ENCODE peak calls at places on chromosomes 6 and 20, in ten cellular contexts. Q is ovary, W is A549, E is SK-N-SH, F is GM12878, L is tibial nerve, S is HepG2, U is transverse colon, V is stomach, A is upper lobe of left lung. N is an unnamed sample.

GRCh38 chr6:33202799-33203198 is 1.7 kb upstream of the HSD17B8 start:
- DNase-seq in Q (no peak), W (no peak), E (no peak), F (no peak), L (no peak), S (no peak), U (no peak), V (no peak), A (no peak), N (no peak)

GRCh38 chr20:3871549-3872265 is 17.5 kb upstream of the PANK2 start:
- DNase-seq in Q (no peak), W (peak; percentile 36), E (no peak), F (no peak), L (no peak), S (peak; percentile 44), U (no peak), V (no peak), A (no peak), N (no peak)

GRCh38 chr6:44388135-44388487 is 605 bp downstream of the CDC5L start:
- DNase-seq in Q (no peak), W (no peak), E (peak; percentile 36), F (peak; percentile 27), L (peak; percentile 40), S (no peak), U (peak; percentile 13), V (no peak), A (no peak), N (no peak)

GRCh38 chr6:95572098-95572497 is 5.2 kb upstream of the MANEA start:
- DNase-seq in Q (no peak), W (no peak), E (no peak), F (no peak), L (no peak), S (no peak), U (no peak), V (no peak), A (no peak), N (no peak)

GRCh38 chr20:8203366-8203765 is 71.3 kb downstream of the PLCB1 start:
- DNase-seq in Q (no peak), W (no peak), E (no peak), F (no peak), L (no peak), S (no peak), U (no peak), V (no peak), A (no peak), N (no peak)

GRCh38 chr6:5164092-5164491 is 79.0 kb downstream of the PPP1R3G start:
- DNase-seq in Q (no peak), W (no peak), E (no peak), F (no peak), L (no peak), S (no peak), U (no peak), V (no peak), A (no peak), N (no peak)

GRCh38 chr6:114906096-114906495 is 563.3 kb upstream of the HS3ST5 start:
- DNase-seq in Q (no peak), W (no peak), E (no peak), F (no peak), L (no peak), S (no peak), U (no peak), V (no peak), A (no peak), N (no peak)

GRCh38 chr6:152309648-152310047 is 327.5 kb downstream of the SYNE1 start:
- DNase-seq in Q (no peak), W (no peak), E (no peak), F (no peak), L (no peak), S (no peak), U (peak; percentile 25), V (peak; percentile 42), A (peak; percentile 51), N (no peak)

GRCh38 chr20:48738399-48739304 is 89.1 kb downstream of the PREX1 start:
- DNase-seq in Q (no peak), W (no peak), E (no peak), F (peak; percentile 92), L (no peak), S (peak; percentile 69), U (no peak), V (no peak), A (no peak), N (no peak)

GRCh38 chr6:22906091-22906549 is 336.8 kb downstream of the HDGFL1 start:
- DNase-seq in Q (no peak), W (peak; percentile 4), E (no peak), F (no peak), L (no peak), S (no peak), U (no peak), V (no peak), A (no peak), N (no peak)

DNA sequence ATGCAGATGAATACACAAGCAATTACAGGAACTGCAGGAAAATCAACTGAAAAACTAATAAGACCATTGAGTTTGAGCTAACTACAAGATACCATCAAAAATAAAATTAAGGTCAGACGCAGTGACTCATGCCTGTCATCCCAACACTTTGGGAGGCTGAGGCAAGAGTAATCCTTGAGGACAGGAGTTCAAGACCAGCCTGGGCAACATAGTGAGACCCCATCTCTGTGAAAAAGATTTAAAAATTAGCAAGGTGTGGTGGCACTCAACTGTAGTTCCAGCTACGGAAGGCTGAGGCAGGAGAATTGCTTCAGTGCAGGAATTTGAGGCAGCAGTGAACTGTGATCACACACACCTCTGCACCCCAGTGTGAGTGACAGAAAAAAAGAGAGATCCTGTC is 419.9 kb upstream of the SOX4 start:
- DNase-seq in Q (no peak), W (no peak), E (no peak), F (no peak), L (no peak), S (no peak), U (no peak), V (no peak), A (no peak), N (no peak)
- TF ChIP-seq EP300 in Q (no peak), W (no peak), E (no peak), F (no peak), L (no peak), S (no peak), U (no peak), V (no peak), A (no peak), N (no peak)

GRCh38 chr6:154411076-154411475 is 54.5 kb upstream of the IPCEF1 start:
- DNase-seq in Q (peak; percentile 29), W (no peak), E (no peak), F (no peak), L (no peak), S (no peak), U (no peak), V (no peak), A (no peak), N (no peak)
- TF ChIP-seq EP300 in Q (no peak), W (no peak), E (no peak), F (no peak), L (no peak), S (no peak), U (no peak), V (no peak), A (no peak), N (no peak)

GRCh38 chr6:55474386-55474785 is 104.6 kb downstream of the HMGCLL1 start:
- DNase-seq in Q (no peak), W (no peak), E (no peak), F (no peak), L (no peak), S (no peak), U (no peak), V (no peak), A (no peak), N (no peak)

GRCh38 chr6:55473722-55474121 is 105.3 kb downstream of the HMGCLL1 start:
- DNase-seq in Q (no peak), W (no peak), E (no peak), F (no peak), L (no peak), S (no peak), U (no peak), V (no peak), A (no peak), N (no peak)

GRCh38 chr6:55469829-55470438 is 109.1 kb downstream of the HMGCLL1 start:
- DNase-seq in Q (no peak), W (no peak), E (peak; percentile 0), F (no peak), L (no peak), S (no peak), U (no peak), V (no peak), A (no peak), N (no peak)
- TF ChIP-seq EP300 in Q (no peak), W (no peak), E (no peak), F (no peak), L (no peak), S (no peak), U (no peak), V (no peak), A (no peak), N (no peak)

DNA sequence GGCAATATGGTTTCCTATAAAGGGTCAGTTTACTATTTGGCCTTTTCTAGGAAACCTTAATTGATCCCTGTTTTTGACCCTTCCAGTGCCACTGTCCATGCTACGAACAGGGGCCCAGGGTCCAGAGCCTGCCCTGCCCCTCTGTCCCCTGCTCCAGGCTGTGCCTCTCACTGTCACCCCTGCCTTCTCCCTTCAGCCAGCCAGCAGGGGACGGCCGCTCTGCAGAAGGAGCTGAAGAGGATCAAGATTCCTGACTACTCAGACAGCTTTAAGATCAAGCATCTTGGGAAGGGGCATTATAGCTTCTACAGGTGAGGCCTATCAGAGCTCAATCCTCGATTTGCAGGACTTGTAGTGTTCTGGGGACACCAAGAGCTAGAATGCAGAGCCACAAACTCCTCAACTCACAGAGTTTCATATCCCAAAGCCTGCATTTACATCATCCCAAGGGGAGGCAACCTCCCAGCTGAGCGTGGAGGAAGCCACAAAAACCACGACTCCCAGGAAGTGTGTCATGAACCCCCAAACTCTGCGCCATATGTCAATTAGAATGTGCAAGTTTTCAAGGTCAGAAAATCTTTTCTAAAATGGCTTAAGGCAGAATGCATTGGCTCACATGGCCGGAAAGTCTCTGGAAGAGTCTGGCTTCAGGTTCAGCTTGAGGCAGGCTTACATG is 3.6 kb downstream of the BPI start:
- DNase-seq in Q (no peak), W (no peak), E (no peak), F (no peak), L (no peak), S (no peak), U (no peak), V (no peak), A (no peak), N (no peak)
- TF ChIP-seq EP300 in Q (no peak), W (no peak), E (no peak), F (no peak), L (no peak), S (no peak), U (no peak), V (no peak), A (no peak), N (no peak)

DNA sequence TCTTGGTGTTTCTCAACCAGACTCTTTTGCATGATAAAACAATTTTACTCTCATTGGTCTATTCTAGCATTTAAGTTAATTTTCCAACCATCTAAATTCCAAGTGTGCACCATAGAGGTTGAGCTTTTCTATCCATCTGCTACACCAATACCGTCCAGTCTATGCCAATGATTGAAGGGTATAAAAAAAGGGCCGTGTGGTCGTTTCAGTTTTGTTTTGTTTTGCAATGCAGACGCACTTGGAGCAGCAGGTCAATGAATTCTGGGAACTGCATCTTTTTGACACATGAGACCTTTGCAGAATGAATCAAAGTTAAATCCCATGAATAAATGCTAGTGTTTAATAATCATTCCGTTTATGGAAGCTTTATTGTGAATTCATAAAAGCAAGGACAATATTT is 650.0 kb upstream of the GJE1 start:
- DNase-seq in Q (no peak), W (no peak), E (no peak), F (no peak), L (no peak), S (no peak), U (no peak), V (no peak), A (no peak), N (no peak)
- TF ChIP-seq EP300 in Q (no peak), W (no peak), E (no peak), F (no peak), L (no peak), S (no peak), U (no peak), V (no peak), A (no peak), N (no peak)

GRCh38 chr6:157269261-157269794 is 54.0 kb downstream of the TMEM242 start:
- DNase-seq in Q (peak; percentile 77), W (no peak), E (no peak), F (no peak), L (peak; percentile 31), S (no peak), U (peak; percentile 56), V (peak; percentile 55), A (peak; percentile 86), N (no peak)
- TF ChIP-seq EP300 in Q (no peak), W (no peak), E (no peak), F (no peak), L (peak; percentile 28), S (no peak), U (no peak), V (no peak), A (no peak), N (no peak)

N was measured in H1.